ENCODE peak calls at places on chromosomes 16 and 17, in four cellular contexts. H, M, N and B are unnamed samples.

GRCh38 chr17:78307887-78308633 is 51.8 kb downstream of the SOCS3 start:
- DNase-seq in H (peak), M (peak), N (peak), B (peak)

GRCh38 chr16:10121496-10121895 is 60.7 kb downstream of the GRIN2A start:
- DNase-seq in H (no peak), M (no peak), N (no peak), B (no peak)

GRCh38 chr17:83179811-83180210 is 100.4 kb downstream of the METRNL start:
- DNase-seq in H (no peak), M (no peak), N (no peak), B (peak)

GRCh38 chr16:28486266-28486665 is 5.6 kb downstream of the CLN3 start:
- DNase-seq in H (no peak), M (no peak), N (no peak), B (no peak)

GRCh38 chr16:25256821-25257503 is 683 bp downstream of the ZKSCAN2 start:
- DNase-seq in H (peak), M (peak), N (peak), B (peak)

GRCh38 chr16:81198635-81199034 is 39.9 kb upstream of the BCO1 start:
- DNase-seq in H (peak), M (peak), N (no peak), B (no peak)

GRCh38 chr16:22320572-22321339 is 23.5 kb downstream of the POLR3E start:
- DNase-seq in H (no peak), M (no peak), N (no peak), B (no peak)

GRCh38 chr17:59371426-59372099 is 40.1 kb downstream of the YPEL2 start:
- DNase-seq in H (peak), M (no peak), N (no peak), B (no peak)

GRCh38 chr17:78888911-78889496 is 14.0 kb downstream of the CEP295NL start:
- DNase-seq in H (no peak), M (no peak), N (no peak), B (no peak)

GRCh38 chr16:14289692-14290340 is 218.7 kb downstream of the MRTFB start:
- DNase-seq in H (peak), M (peak), N (peak), B (peak)

GRCh38 chr16:4415538-4416199 is 727 bp downstream of the CORO7 start:
- DNase-seq in H (peak), M (peak), N (peak), B (peak)

GRCh38 chr17:79177877-79178276 is 103.3 kb downstream of the ENGASE start:
- DNase-seq in H (no peak), M (no peak), N (no peak), B (no peak)

GRCh38 chr16:17301593-17302135 is 169.1 kb downstream of the XYLT1 start:
- DNase-seq in H (no peak), M (no peak), N (no peak), B (no peak)

GRCh38 chr17:77948690-77949114 is 9.8 kb upstream of the TNRC6C start:
- DNase-seq in H (peak), M (peak), N (peak), B (no peak)

GRCh38 chr17:76265624-76266243 is 586 bp downstream of the UBALD2 start:
- DNase-seq in H (no peak), M (peak), N (peak), B (peak)

GRCh38 chr17:39225974-39226683 is 384 bp upstream of the STAC2 start:
- DNase-seq in H (no peak), M (peak), N (peak), B (peak)

GRCh38 chr16:14302031-14302398 is 230.9 kb downstream of the MRTFB start:
- DNase-seq in H (peak), M (peak), N (peak), B (peak)

DNA sequence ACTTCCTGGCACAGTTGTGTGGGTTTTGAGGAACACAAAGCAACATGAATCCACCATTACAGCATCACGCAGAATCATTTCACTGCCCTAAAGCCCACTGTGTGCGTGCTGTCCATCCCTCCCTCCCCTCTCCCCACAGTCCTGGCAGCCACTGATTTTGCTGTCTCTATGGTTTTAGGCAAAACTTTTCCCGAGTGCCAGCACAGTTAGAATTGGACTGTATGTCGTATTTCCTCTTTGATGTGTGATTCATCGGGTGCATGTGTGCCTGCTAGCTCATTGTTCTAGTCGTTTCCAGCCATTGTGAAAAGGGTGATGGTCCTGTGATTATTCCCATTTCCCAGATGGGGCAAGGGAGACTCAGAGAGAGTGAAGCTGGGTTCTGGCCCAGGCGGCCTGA is 12.7 kb downstream of the KLHL36 start:
- DNase-seq in H (no peak), M (no peak), N (no peak), B (no peak)
- TF ChIP-seq FOXJ3 in H (no peak), M (no peak), N (no peak), B (no peak)

GRCh38 chr17:5254903-5255521 is 20.4 kb upstream of the SCIMP start:
- DNase-seq in H (no peak), M (no peak), N (no peak), B (no peak)
- TF ChIP-seq FOXJ3 in H (no peak), M (no peak), N (no peak), B (no peak)

DNA sequence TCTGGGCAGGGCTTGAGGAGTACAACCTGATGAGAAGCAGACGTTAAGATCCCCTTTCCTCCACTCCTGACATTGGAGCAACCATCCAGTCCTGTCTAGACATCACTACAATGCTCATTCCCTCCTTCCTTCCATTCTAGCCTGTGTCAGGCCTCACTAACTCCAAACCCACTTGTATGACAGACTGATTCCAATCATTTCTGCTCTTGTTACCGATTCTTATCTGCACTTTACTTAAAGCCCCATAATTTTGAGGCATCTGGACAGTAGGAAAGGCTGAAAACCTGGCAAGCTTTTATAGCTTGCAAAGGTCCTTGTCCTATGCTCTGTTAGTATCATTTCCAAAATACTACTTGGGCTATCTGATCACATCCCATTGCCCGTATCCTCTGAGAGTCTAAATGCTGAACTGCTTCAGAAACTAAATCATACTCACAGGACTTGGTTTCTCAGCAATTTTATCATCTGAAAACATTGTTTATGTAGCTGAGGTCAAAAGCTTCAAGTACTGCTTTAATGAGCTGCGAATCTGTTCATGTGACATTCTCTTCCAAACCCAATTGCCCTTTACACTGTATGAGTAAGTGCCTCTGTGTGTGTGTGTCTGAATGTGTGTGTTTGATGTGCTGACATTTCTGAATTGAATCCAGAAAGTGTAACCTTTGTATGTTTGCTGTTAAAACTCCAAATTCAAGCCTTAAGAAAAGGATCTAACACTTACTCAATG is 57.2 kb upstream of the CACNG3 start:
- DNase-seq in H (no peak), M (no peak), N (peak), B (no peak)
- TF ChIP-seq FOXJ3 in H (no peak), M (no peak), N (no peak), B (no peak)

GRCh38 chr17:44257815-44258750 is 9.9 kb downstream of the SLC4A1 start:
- DNase-seq in H (no peak), M (no peak), N (peak), B (no peak)
- TF ChIP-seq FOXJ3 in H (no peak), M (no peak), N (no peak), B (no peak)

DNA sequence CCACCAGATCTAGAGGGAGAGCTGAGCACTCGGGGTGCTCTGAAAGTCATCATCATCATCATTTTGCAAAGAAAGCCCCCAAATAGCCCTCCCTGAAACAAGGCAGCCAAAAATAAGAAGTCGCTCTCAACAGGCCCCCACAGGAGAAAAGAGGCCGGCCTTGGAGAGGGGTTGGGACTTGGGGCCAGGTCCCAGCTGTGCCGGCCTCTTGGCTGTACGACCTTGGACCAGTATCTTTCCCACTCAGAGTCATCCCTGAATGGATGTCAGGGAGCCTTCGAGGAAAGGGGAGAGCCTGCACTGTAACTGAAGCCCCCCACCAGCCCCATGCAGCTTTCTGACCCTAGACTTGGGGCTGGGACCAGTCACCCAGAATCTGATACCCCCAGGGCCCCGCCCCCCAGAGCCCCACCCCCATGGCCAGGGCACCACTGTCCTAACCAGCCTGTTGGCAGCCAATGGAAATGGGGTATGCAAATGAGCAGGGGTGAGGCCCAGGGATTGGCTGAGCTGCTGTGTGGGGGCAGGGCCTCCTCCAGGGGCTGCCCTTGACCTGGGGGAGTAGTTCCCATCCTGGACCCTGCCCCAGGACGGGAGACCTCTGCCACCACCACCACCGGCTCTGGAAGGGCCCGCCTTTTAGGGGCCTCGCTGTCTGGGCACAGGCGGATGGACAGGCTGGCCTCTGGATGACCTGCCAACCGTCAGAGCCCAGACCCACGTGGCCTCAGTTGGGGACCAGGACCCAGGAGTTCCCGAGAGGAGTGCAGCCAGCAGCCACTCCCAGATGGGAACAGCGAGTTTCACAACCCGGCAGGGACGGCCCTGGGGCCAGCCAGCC is 15.4 kb downstream of the ZFPM1 start:
- DNase-seq in H (peak), M (peak), N (peak), B (peak)
- TF ChIP-seq FOXJ3 in H (no peak), M (no peak), N (no peak), B (no peak)